ENCODE peak calls at places on chromosomes 3 and 15, in five cellular contexts. R, K, G, B and U are unnamed samples.

GRCh38 chr3:64405211-64405818 is 180.0 kb upstream of the PRICKLE2 start:
- DNase-seq in R (no peak), K (no peak), G (no peak), B (no peak), U (no peak)

GRCh38 chr3:76585794-76586392 is 454.0 kb upstream of the ROBO2 start:
- DNase-seq in R (no peak), K (no peak), G (no peak), B (no peak), U (no peak)

GRCh38 chr3:47661121-47661752 is 82.6 kb upstream of the CSPG5 start:
- DNase-seq in R (no peak), K (no peak), G (peak), B (no peak), U (no peak)

GRCh38 chr3:108477511-108478147 is 32.8 kb downstream of the MYH15 start:
- DNase-seq in R (peak), K (peak), G (no peak), B (peak), U (peak)

GRCh38 chr3:36729204-36730056 is 34.9 kb downstream of the DCLK3 start:
- DNase-seq in R (no peak), K (no peak), G (no peak), B (no peak), U (no peak)

GRCh38 chr15:90043611-90044010 is 42.5 kb downstream of the ZNF710 start:
- DNase-seq in R (no peak), K (no peak), G (no peak), B (no peak), U (no peak)

GRCh38 chr3:191484461-191484860 is 23.5 kb downstream of the PYDC2 start:
- DNase-seq in R (no peak), K (no peak), G (no peak), B (no peak), U (no peak)

GRCh38 chr3:145812396-145812795 is 348.6 kb downstream of the PLOD2 start:
- DNase-seq in R (no peak), K (no peak), G (no peak), B (no peak), U (no peak)

GRCh38 chr15:66880380-66881155 is 178.5 kb downstream of the SMAD6 start:
- DNase-seq in R (no peak), K (no peak), G (no peak), B (no peak), U (no peak)

GRCh38 chr3:130626021-130626420 is 109.0 kb downstream of the COL6A6 start:
- DNase-seq in R (no peak), K (no peak), G (no peak), B (no peak), U (no peak)

GRCh38 chr3:143171141-143171651 is 51.6 kb downstream of the CHST2 start:
- DNase-seq in R (no peak), K (no peak), G (no peak), B (peak), U (no peak)

GRCh38 chr3:141114816-141115458 is 63.8 kb downstream of the SPSB4 start:
- DNase-seq in R (no peak), K (no peak), G (no peak), B (no peak), U (no peak)

GRCh38 chr3:172042136-172042535 is 2.8 kb downstream of the FNDC3B start:
- DNase-seq in R (no peak), K (no peak), G (no peak), B (no peak), U (no peak)

GRCh38 chr3:124520970-124521369 is 209.3 kb upstream of the UMPS start:
- DNase-seq in R (no peak), K (no peak), G (no peak), B (no peak), U (no peak)

GRCh38 chr3:69777582-69777967 is 38.3 kb downstream of the MITF start:
- DNase-seq in R (no peak), K (no peak), G (no peak), B (no peak), U (no peak)

GRCh38 chr15:91561371-91562100 is 292.0 kb upstream of the SLCO3A1 start:
- DNase-seq in R (no peak), K (no peak), G (no peak), B (no peak), U (no peak)

GRCh38 chr3:189799366-189799765 is 168.2 kb downstream of the TP63 start:
- DNase-seq in R (no peak), K (no peak), G (no peak), B (no peak), U (no peak)

GRCh38 chr15:26628879-26629529 is 143.9 kb downstream of the GABRB3 start:
- DNase-seq in R (no peak), K (no peak), G (no peak), B (no peak), U (no peak)

GRCh38 chr3:133881492-133881891 is 14.2 kb downstream of the RAB6B start:
- DNase-seq in R (no peak), K (no peak), G (no peak), B (no peak), U (no peak)

GRCh38 chr3:186609247-186609868 is 3.5 kb upstream of the AHSG start:
- DNase-seq in R (no peak), K (no peak), G (no peak), B (no peak), U (no peak)

GRCh38 chr3:40899286-40899712 is 300.0 kb upstream of the CTNNB1 start:
- DNase-seq in R (no peak), K (no peak), G (no peak), B (no peak), U (no peak)

GRCh38 chr3:133377396-133377795 is 22.5 kb upstream of the BFSP2 start:
- DNase-seq in R (no peak), K (no peak), G (no peak), B (no peak), U (no peak)

GRCh38 chr3:14452676-14453367 is 50.4 kb downstream of the SLC6A6 start:
- DNase-seq in R (no peak), K (no peak), G (peak), B (no peak), U (no peak)

GRCh38 chr3:12545473-12545791 is at the start of gene MKRN2OS:
- DNase-seq in R (no peak), K (no peak), G (no peak), B (no peak), U (no peak)

GRCh38 chr3:32106132-32106928 is at the start of gene GPD1L:
- DNase-seq in R (peak), K (peak), G (peak), B (peak), U (peak)

GRCh38 chr3:145118303-145118702 is 1042.7 kb downstream of the PLOD2 start:
- DNase-seq in R (no peak), K (no peak), G (no peak), B (no peak), U (no peak)

GRCh38 chr15:37372064-37372463 is 271.7 kb upstream of the MEIS2 start:
- DNase-seq in R (no peak), K (no peak), G (no peak), B (no peak), U (no peak)

GRCh38 chr3:30011237-30011803 is 595.1 kb upstream of the TGFBR2 start:
- DNase-seq in R (no peak), K (peak), G (no peak), B (no peak), U (peak)

GRCh38 chr3:100796556-100796955 is 87.3 kb downstream of the TFG start:
- DNase-seq in R (no peak), K (no peak), G (no peak), B (no peak), U (no peak)

GRCh38 chr15:92091155-92091734 is 237.7 kb downstream of the SLCO3A1 start:
- DNase-seq in R (no peak), K (no peak), G (peak), B (no peak), U (no peak)

GRCh38 chr3:10234526-10235230 is 13.6 kb upstream of the TATDN2 start:
- DNase-seq in R (no peak), K (no peak), G (no peak), B (no peak), U (no peak)

GRCh38 chr15:38873151-38873550 is 308.5 kb upstream of the RASGRP1 start:
- DNase-seq in R (no peak), K (no peak), G (no peak), B (no peak), U (no peak)

GRCh38 chr3:57004154-57004730 is 56.2 kb upstream of the SPATA12 start:
- DNase-seq in R (no peak), K (no peak), G (no peak), B (no peak), U (no peak)

GRCh38 chr3:177983341-177983740 is 552.9 kb upstream of the KCNMB2 start:
- DNase-seq in R (no peak), K (no peak), G (no peak), B (no peak), U (no peak)

GRCh38 chr3:13705051-13705450 is 156.1 kb downstream of the FBLN2 start:
- DNase-seq in R (no peak), K (no peak), G (no peak), B (no peak), U (peak)

GRCh38 chr3:123611077-123611476 is 26.2 kb upstream of the HACD2 start:
- DNase-seq in R (no peak), K (no peak), G (no peak), B (no peak), U (no peak)